ENCODE peak calls at places on chromosomes 6 and 20, in ten cellular contexts. O, Q, R, D, T, C, Z, P, H and B are unnamed samples.

GRCh38 chr20:49904440-49905214 is 10.7 kb downstream of the SPATA2 start:
- DNase-seq in C (no peak), R (no peak), T (no peak), O (no peak), D (no peak), Q (no peak), P (no peak), H (no peak), Z (no peak), B (no peak)

GRCh38 chr6:390914-391558 is 516 bp upstream of the IRF4 start:
- DNase-seq in D (peak), Z (no peak), T (peak), C (no peak), O (no peak), R (no peak), P (no peak), H (no peak), Q (no peak), B (no peak)

GRCh38 chr6:168851460-168852103 is 402.1 kb downstream of the THBS2 start:
- DNase-seq in H (no peak), T (peak), Z (no peak), O (no peak), C (no peak), D (peak), P (no peak), Q (no peak), R (no peak), B (no peak)

GRCh38 chr20:64106981-64107735 is at the start of gene NPBWR2:
- DNase-seq in Z (no peak), Q (no peak), C (no peak), P (no peak), O (peak), R (no peak), T (no peak), H (no peak), D (no peak), B (no peak)

GRCh38 chr20:20273281-20273680 is 94.6 kb upstream of the INSM1 start:
- DNase-seq in O (no peak), P (no peak), Q (no peak), Z (no peak), H (no peak), R (no peak), C (no peak), T (no peak), D (peak), B (no peak)

GRCh38 chr6:35522660-35523658 is 10.3 kb upstream of the TULP1 start:
- DNase-seq in R (no peak), C (peak), D (peak), O (peak), H (peak), P (peak), T (peak), Q (peak), Z (peak), B (no peak)

GRCh38 chr20:34710568-34710839 is 6.4 kb downstream of the TP53INP2 start:
- DNase-seq in Z (no peak), C (no peak), T (no peak), O (no peak), R (no peak), D (no peak), P (no peak), H (no peak), Q (no peak), B (no peak)

GRCh38 chr6:73713426-73714147 is 17.6 kb downstream of the CD109 start:
- DNase-seq in H (no peak), Z (no peak), P (no peak), C (no peak), D (no peak), O (no peak), Q (no peak), R (no peak), T (no peak), B (no peak)

GRCh38 chr20:25339608-25340007 is 51.0 kb downstream of the ABHD12 start:
- DNase-seq in R (no peak), Z (peak), P (no peak), C (no peak), Q (no peak), H (no peak), O (no peak), T (no peak), D (no peak), B (no peak)

GRCh38 chr20:16538779-16539178 is 34.5 kb downstream of the KIF16B start:
- DNase-seq in R (no peak), T (no peak), H (no peak), P (no peak), C (no peak), Q (no peak), Z (no peak), O (no peak), D (no peak), B (no peak)

GRCh38 chr6:156994215-156995076 is 217.3 kb downstream of the ARID1B start:
- DNase-seq in Z (no peak), H (no peak), D (no peak), T (no peak), C (no peak), Q (no peak), O (no peak), R (no peak), P (no peak), B (no peak)

GRCh38 chr6:121504227-121504626 is 68.8 kb downstream of the GJA1 start:
- DNase-seq in H (peak), P (no peak), Q (no peak), T (peak), R (peak), O (no peak), C (no peak), Z (no peak), D (peak), B (no peak)

GRCh38 chr6:141445928-141446628 is 686.6 kb upstream of the GJE1 start:
- DNase-seq in H (no peak), D (no peak), T (no peak), Z (no peak), Q (no peak), O (no peak), P (no peak), C (no peak), R (no peak), B (no peak)

GRCh38 chr6:90107721-90108364 is 188.8 kb downstream of the BACH2 start:
- DNase-seq in Q (no peak), O (peak), C (no peak), Z (no peak), T (no peak), D (no peak), P (no peak), R (no peak), H (no peak), B (no peak)

GRCh38 chr6:53391170-53391569 is 42.4 kb upstream of the ELOVL5 start:
- DNase-seq in H (no peak), C (no peak), T (no peak), O (no peak), P (no peak), Z (no peak), D (no peak), Q (no peak), R (no peak), B (no peak)

GRCh38 chr6:70415247-70415646 is 1.9 kb downstream of the FAM135A start:
- DNase-seq in C (no peak), O (no peak), Z (no peak), D (no peak), T (no peak), R (no peak), P (no peak), Q (no peak), H (no peak), B (no peak)

GRCh38 chr6:39962831-39963230 is 28.6 kb upstream of the MOCS1 start:
- DNase-seq in Q (no peak), D (peak), P (no peak), H (no peak), R (no peak), Z (no peak), O (no peak), C (no peak), T (peak), B (no peak)

GRCh38 chr6:169212897-169213813 is 40.5 kb downstream of the THBS2 start:
- DNase-seq in Z (peak), O (peak), D (peak), H (no peak), C (peak), T (peak), R (peak), Q (peak), P (peak), B (peak)